ENCODE peak calls at places on chromosome 14, in seven cellular contexts. Y is uterus; O is fibroblast of mammary gland; B is choroid plexus epithelial cell; S is IMR-90; N is fibroblast of lung; K is CD4-positive, CD25-positive, alpha-beta regulatory T cell. W is an unnamed sample.

GRCh38 chr14:35687335-35687939 is 121.7 kb downstream of the RALGAPA1 start:
- DNase-seq in Y (no peak), O (peak; percentile 60), B (peak; percentile 83), S (peak; percentile 68), N (peak; percentile 73), K (peak; percentile 58), W (no peak)

GRCh38 chr14:105064721-105065143 is 498 bp downstream of the GPR132 start:
- DNase-seq in Y (no peak), O (peak; percentile 56), B (no peak), S (peak; percentile 69), N (no peak), K (peak; percentile 51), W (no peak)

GRCh38 chr14:50233335-50234250 is 2.2 kb upstream of the SOS2 start:
- DNase-seq in Y (no peak), O (no peak), B (no peak), S (no peak), N (no peak), K (peak; percentile 71), W (no peak)

GRCh38 chr14:63563370-63564026 is 20.3 kb upstream of the PPP2R5E start:
- DNase-seq in Y (no peak), O (no peak), B (peak; percentile 53), S (peak; percentile 30), N (no peak), K (no peak), W (no peak)

GRCh38 chr14:76348898-76349297 is 27.0 kb upstream of the ESRRB start:
- DNase-seq in Y (peak; percentile 22), O (peak; percentile 72), B (peak; percentile 42), S (peak; percentile 29), N (peak; percentile 11), K (no peak), W (peak; percentile 68)

GRCh38 chr14:61188936-61189808 is 92.0 kb downstream of the TMEM30B start:
- DNase-seq in Y (peak; percentile 65), O (peak; percentile 70), B (peak; percentile 90), S (peak; percentile 51), N (peak; percentile 84), K (peak; percentile 38), W (peak; percentile 62)

GRCh38 chr14:102622262-102622885 is 29.9 kb downstream of the RCOR1 start:
- DNase-seq in Y (no peak), O (no peak), B (no peak), S (no peak), N (no peak), K (no peak), W (no peak)

GRCh38 chr14:95387826-95388445 is 68.2 kb upstream of the CLMN start:
- DNase-seq in Y (no peak), O (no peak), B (no peak), S (no peak), N (no peak), K (no peak), W (no peak)

GRCh38 chr14:60721331-60722162 is 2.6 kb downstream of the SIX4 start:
- DNase-seq in Y (peak; percentile 42), O (peak; percentile 68), B (peak; percentile 55), S (peak; percentile 84), N (peak; percentile 80), K (peak; percentile 39), W (no peak)

GRCh38 chr14:21307641-21308040 is 27.8 kb downstream of the RPGRIP1 start:
- DNase-seq in Y (no peak), O (no peak), B (no peak), S (no peak), N (no peak), K (no peak), W (no peak)

GRCh38 chr14:27370775-27371174 is 772.9 kb upstream of the NOVA1 start:
- DNase-seq in Y (no peak), O (no peak), B (no peak), S (no peak), N (no peak), K (no peak), W (no peak)

GRCh38 chr14:100815478-100816285 is 10.2 kb upstream of the MEG3 start:
- DNase-seq in Y (no peak), O (no peak), B (peak; percentile 74), S (peak; percentile 87), N (peak; percentile 84), K (no peak), W (no peak)

GRCh38 chr14:103657466-103657865 is 28.5 kb downstream of the KLC1 start:
- DNase-seq in Y (peak; percentile 63), O (peak; percentile 93), B (peak; percentile 81), S (peak; percentile 90), N (peak; percentile 77), K (no peak), W (no peak)

GRCh38 chr14:39268393-39268792 is 34.7 kb downstream of the MIA2 start:
- DNase-seq in Y (no peak), O (peak; percentile 32), B (peak; percentile 28), S (peak; percentile 18), N (peak; percentile 27), K (peak; percentile 40), W (no peak)

GRCh38 chr14:99687284-99688209 is 3.4 kb downstream of the CYP46A1 start:
- DNase-seq in Y (peak; percentile 12), O (no peak), B (no peak), S (no peak), N (no peak), K (peak; percentile 42), W (peak; percentile 38)

GRCh38 chr14:64823305-64823985 is 56.3 kb downstream of the SPTB start:
- DNase-seq in Y (peak; percentile 71), O (peak; percentile 56), B (peak; percentile 82), S (peak; percentile 69), N (peak; percentile 54), K (peak; percentile 68), W (peak; percentile 68)

GRCh38 chr14:80862983-80863382 is 78.6 kb downstream of the CEP128 start:
- DNase-seq in Y (no peak), O (no peak), B (peak; percentile 19), S (no peak), N (peak; percentile 24), K (no peak), W (no peak)

GRCh38 chr14:74401504-74402241 is 24.3 kb downstream of the SYNDIG1L start:
- DNase-seq in Y (no peak), O (no peak), B (no peak), S (no peak), N (no peak), K (peak; percentile 90), W (no peak)

GRCh38 chr14:91164676-91165075 is 50.8 kb downstream of the DGLUCY start:
- DNase-seq in Y (no peak), O (no peak), B (no peak), S (no peak), N (no peak), K (no peak), W (no peak)

GRCh38 chr14:92785601-92786426 is 8.3 kb upstream of the GOLGA5 start:
- DNase-seq in Y (peak; percentile 38), O (peak; percentile 86), B (peak; percentile 90), S (peak; percentile 91), N (peak; percentile 81), K (no peak), W (peak; percentile 82)

GRCh38 chr14:73173092-73173735 is 36.9 kb downstream of the PSEN1 start:
- DNase-seq in Y (no peak), O (peak; percentile 74), B (peak; percentile 85), S (peak; percentile 65), N (peak; percentile 79), K (peak; percentile 67), W (no peak)

GRCh38 chr14:64628940-64629403 is 75.3 kb upstream of the PLEKHG3 start:
- DNase-seq in Y (peak; percentile 43), O (peak; percentile 88), B (peak; percentile 84), S (peak; percentile 98), N (peak; percentile 93), K (no peak), W (no peak)

GRCh38 chr14:69107407-69108003 is 45.4 kb downstream of the DCAF5 start:
- DNase-seq in Y (peak; percentile 30), O (peak; percentile 74), B (peak; percentile 81), S (peak; percentile 71), N (peak; percentile 69), K (peak; percentile 68), W (no peak)

GRCh38 chr14:69105326-69105725 is 47.6 kb downstream of the DCAF5 start:
- DNase-seq in Y (no peak), O (peak; percentile 84), B (peak; percentile 71), S (peak; percentile 79), N (peak; percentile 63), K (no peak), W (no peak)

GRCh38 chr14:80017796-80018195 is 193.5 kb downstream of the DIO2 start:
- DNase-seq in Y (no peak), O (no peak), B (no peak), S (no peak), N (no peak), K (no peak), W (no peak)

GRCh38 chr14:103104654-103105511 is 10.4 kb downstream of the EXOC3L4 start:
- DNase-seq in Y (peak; percentile 77), O (peak; percentile 40), B (peak; percentile 66), S (peak; percentile 50), N (peak; percentile 69), K (peak; percentile 58), W (no peak)

W was measured in right atrium auricular region.